ENCODE peak calls at places on chromosome 13, in nine cellular contexts. A, I, J, B, S, H, Z, N and Y are unnamed samples.

GRCh38 chr13:87684850-87685735 is 13.9 kb downstream of the SLITRK5 start:
- DNase-seq in J (no peak), B (no peak), Z (no peak), S (no peak), I (no peak), N (no peak), A (no peak), H (no peak), Y (no peak)

GRCh38 chr13:74774252-74774651 is 640.0 kb upstream of the KLF12 start:
- DNase-seq in N (no peak), I (no peak), B (no peak), S (no peak), A (no peak), H (no peak), J (no peak), Z (no peak), Y (no peak)

GRCh38 chr13:48976677-48977625 is 1.2 kb downstream of the FNDC3A start:
- DNase-seq in S (no peak), A (no peak), Z (no peak), B (no peak), I (no peak), N (no peak), J (peak), H (no peak), Y (no peak)

GRCh38 chr13:101767096-101767495 is 314.6 kb downstream of the ITGBL1 start:
- DNase-seq in S (no peak), I (no peak), A (no peak), Z (no peak), H (no peak), N (no peak), J (no peak), B (no peak), Y (no peak)

GRCh38 chr13:46639033-46639981 is 86.3 kb downstream of the LRCH1 start:
- DNase-seq in H (no peak), J (no peak), I (no peak), B (no peak), Z (no peak), N (no peak), S (no peak), A (peak), Y (no peak)

GRCh38 chr13:95100525-95101121 is 200.6 kb downstream of the ABCC4 start:
- DNase-seq in I (no peak), H (no peak), Z (no peak), J (peak), S (no peak), B (no peak), N (no peak), A (no peak), Y (peak)

GRCh38 chr13:44174769-44175425 is 198.7 kb upstream of the SERP2 start:
- DNase-seq in A (no peak), J (no peak), B (no peak), I (no peak), Z (no peak), H (no peak), N (no peak), S (no peak), Y (no peak)

GRCh38 chr13:23579072-23579885 is 9.1 kb downstream of the TNFRSF19 start:
- DNase-seq in H (peak), A (peak), S (peak), N (peak), J (peak), I (peak), Z (peak), B (peak), Y (peak)

GRCh38 chr13:35191883-35192282 is 249.8 kb downstream of the NBEA start:
- DNase-seq in N (no peak), Z (no peak), S (no peak), J (no peak), A (no peak), H (no peak), B (no peak), I (no peak), Y (no peak)

GRCh38 chr13:73173160-73173905 is 114.5 kb downstream of the KLF5 start:
- DNase-seq in J (no peak), Z (no peak), A (no peak), N (no peak), I (no peak), B (no peak), H (no peak), S (no peak), Y (no peak)

GRCh38 chr13:25249001-25249543 is 38.2 kb downstream of the MTMR6 start:
- DNase-seq in A (no peak), J (no peak), I (no peak), H (no peak), N (no peak), S (no peak), Z (no peak), B (no peak), Y (no peak)

GRCh38 chr13:46565808-46566750 is 13.1 kb downstream of the LRCH1 start:
- DNase-seq in B (no peak), J (no peak), A (no peak), S (no peak), H (no peak), N (no peak), Z (no peak), I (no peak), Y (no peak)

GRCh38 chr13:33958964-33959363 is 141.0 kb downstream of the RFC3 start:
- DNase-seq in N (no peak), A (peak), Z (no peak), B (no peak), J (no peak), I (no peak), S (no peak), H (no peak), Y (no peak)

GRCh38 chr13:42478531-42479156 is 95.3 kb upstream of the TNFSF11 start:
- DNase-seq in N (peak), Z (no peak), H (no peak), I (no peak), S (no peak), A (no peak), B (peak), J (peak), Y (no peak)

GRCh38 chr13:114090476-114090875 is 41.9 kb downstream of the RASA3 start:
- DNase-seq in Z (no peak), S (peak), J (no peak), H (peak), A (no peak), B (no peak), N (no peak), I (peak), Y (no peak)

GRCh38 chr13:40786568-40786996 is 2.8 kb upstream of the SLC25A15 start:
- DNase-seq in A (no peak), I (no peak), B (no peak), H (no peak), N (no peak), J (peak), S (no peak), Z (no peak), Y (peak)

GRCh38 chr13:40787062-40787461 is 2.3 kb upstream of the SLC25A15 start:
- DNase-seq in I (no peak), B (no peak), S (no peak), J (no peak), A (no peak), Z (no peak), H (no peak), N (no peak), Y (no peak)

GRCh38 chr13:40792284-40793051 is 3.1 kb downstream of the SLC25A15 start:
- DNase-seq in A (no peak), N (no peak), H (no peak), S (no peak), I (no peak), J (no peak), Z (no peak), B (no peak), Y (no peak)

GRCh38 chr13:40790232-40790631 is 821 bp downstream of the SLC25A15 start:
- DNase-seq in B (no peak), S (no peak), Z (no peak), A (no peak), N (no peak), I (no peak), H (no peak), J (no peak), Y (no peak)

DNA sequence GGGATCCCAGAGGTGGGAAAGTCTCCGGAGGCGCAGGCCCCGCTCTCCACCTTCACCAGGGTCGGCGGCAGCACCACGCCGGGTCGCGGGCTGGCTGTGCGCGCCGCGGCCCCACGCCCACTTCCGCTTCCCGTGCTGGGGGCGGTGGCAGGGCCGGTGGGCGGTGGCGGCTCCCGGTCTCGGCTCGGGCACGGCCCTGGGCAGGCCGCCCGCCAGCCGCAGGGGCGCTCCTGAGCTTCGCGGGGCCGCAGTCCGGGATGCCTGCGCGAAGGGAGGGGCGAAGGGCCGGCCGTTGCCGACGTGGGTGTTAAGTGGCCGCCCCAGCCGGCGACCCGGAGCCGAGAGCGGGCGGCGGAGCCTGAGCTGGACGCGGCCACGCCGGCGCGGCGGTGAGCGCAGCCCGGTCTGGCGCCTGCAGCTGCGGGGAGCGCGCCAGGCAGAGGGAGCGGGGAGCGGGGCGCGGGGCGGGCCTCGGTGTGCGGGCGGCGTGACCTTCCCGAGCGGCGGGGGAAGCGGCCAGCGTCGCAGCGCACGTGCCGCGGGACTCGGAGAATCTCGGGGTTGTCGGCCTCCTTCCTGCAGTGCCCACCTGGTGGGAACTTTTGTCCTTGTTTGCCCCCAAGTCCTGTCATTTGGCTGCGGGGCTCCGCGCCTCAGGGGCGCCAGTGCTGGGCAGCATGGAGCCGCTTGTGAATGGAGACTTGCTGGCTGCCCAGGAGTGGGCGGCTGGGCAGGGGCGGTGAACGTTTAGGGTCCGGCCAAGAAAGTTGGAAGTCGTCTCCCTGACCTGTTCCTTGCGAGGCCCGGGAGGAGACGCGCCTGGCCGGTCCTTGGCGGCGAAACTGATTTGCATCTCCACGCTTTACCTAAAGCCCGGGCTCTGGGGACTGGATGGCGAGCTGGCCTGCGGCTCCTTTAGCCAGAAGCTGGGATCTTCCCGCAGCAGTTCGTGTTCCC is at the start of gene SLC25A15:
- DNase-seq in Z (peak), I (peak), B (peak), H (peak), N (peak), S (peak), A (peak), J (peak), Y (peak)
- TF ChIP-seq POLR2A in Z (peak), I (no peak), B (peak), H (peak), N (peak), S (peak), A (peak), J (peak), Y (peak)

GRCh38 chr13:19634129-19634740 is 776 bp downstream of the MPHOSPH8 start:
- DNase-seq in N (no peak), J (peak), I (no peak), H (no peak), Z (peak), A (peak), S (peak), B (no peak), Y (no peak)
- TF ChIP-seq POLR2A in N (no peak), J (no peak), I (no peak), H (no peak), Z (no peak), A (no peak), S (no peak), B (no peak), Y (no peak)

DNA sequence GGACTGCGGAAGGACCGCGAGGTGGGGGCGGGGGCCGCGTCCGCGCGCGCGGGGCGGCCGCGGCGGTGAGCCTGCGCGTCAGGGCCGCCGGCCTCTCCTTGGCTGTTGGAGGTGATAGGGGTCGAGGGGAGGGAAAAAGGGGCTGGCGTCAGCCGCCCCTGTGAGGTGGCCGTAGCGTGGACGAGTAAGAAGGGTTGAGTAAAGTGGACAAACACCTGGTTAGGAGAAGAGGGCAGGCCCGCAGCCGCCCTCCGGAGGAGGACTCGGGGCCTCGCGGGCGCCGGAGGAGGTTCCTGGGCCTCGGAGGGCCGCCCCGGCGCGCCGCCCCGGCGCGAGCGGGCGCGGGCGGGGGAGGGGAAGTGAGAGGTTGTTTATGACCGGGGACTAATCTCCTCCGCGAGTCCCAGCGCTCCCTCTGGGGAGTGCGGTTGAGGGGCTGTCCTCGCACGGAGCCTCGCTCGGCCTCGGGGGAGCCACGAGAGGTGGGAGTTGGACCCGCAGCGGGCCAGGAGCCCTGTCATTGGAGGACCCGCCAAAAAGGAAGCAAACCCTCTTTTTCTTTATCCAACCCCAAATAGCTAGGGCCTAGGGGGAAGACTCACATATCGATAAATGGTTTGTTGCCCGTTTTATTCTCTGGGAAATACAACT is 597 bp upstream of the INTS6 start:
- DNase-seq in S (peak), B (peak), N (no peak), Z (peak), H (peak), I (peak), A (no peak), J (no peak), Y (peak)
- TF ChIP-seq POLR2A in S (peak), B (peak), N (no peak), Z (peak), H (peak), I (peak), A (peak), J (no peak), Y (peak)

DNA sequence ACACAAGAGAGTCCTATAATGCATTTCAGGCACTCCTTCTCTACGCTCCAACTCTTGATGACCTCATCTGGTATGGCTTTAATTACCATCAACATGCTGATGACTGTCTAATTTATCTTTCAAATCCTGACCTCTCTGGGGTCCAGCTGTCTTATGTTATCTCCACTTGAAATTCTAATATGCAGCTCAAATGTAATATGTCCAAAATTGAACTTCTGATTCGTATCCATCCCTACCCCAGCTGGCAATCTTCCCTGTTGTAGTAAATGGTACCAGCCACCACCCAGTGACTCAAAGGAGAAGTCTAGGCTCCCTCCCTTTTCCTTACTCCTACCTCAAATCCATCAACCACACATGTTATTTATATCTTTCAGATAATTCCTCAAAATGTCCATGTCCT is 288.0 kb upstream of the SLC10A2 start:
- DNase-seq in B (no peak), J (no peak), Z (no peak), S (no peak), A (no peak), H (no peak), N (no peak), I (no peak), Y (no peak)
- TF ChIP-seq POLR2A in B (no peak), J (no peak), Z (no peak), S (no peak), A (no peak), H (no peak), N (no peak), I (no peak), Y (no peak)